ENCODE peak calls at places on chromosomes 4 and X, in eight cellular contexts. D is endodermal cell, V is iris pigment epithelial cell, J is A172, M is NCI-H1436, H is foreskin fibroblast, E is putamen, Q is stomach. Z is an unnamed sample.

GRCh38 chr4:84583871-84584373 is 995 bp downstream of the CDS1 start:
- DNase-seq in D (no peak), V (no peak), J (no peak), M (no peak), H (peak; percentile 37), E (no peak), Q (no peak), Z (no peak)

GRCh38 chr4:41866799-41867677 is 68.2 kb upstream of the TMEM33 start:
- DNase-seq in D (peak; percentile 83), V (no peak), J (no peak), M (no peak), H (no peak), E (no peak), Q (no peak), Z (no peak)

GRCh38 chrX:123313486-123313885 is 129.4 kb downstream of the GRIA3 start:
- DNase-seq in D (no peak), V (no peak), J (no peak), M (no peak), H (no peak), E (no peak), Q (no peak), Z (no peak)

GRCh38 chr4:183264614-183265013 is 55.5 kb downstream of the CLDN22 start:
- DNase-seq in D (no peak), V (peak; percentile 61), J (no peak), M (no peak), H (peak; percentile 75), E (no peak), Q (no peak), Z (no peak)

GRCh38 chr4:95552942-95553550 is 4.3 kb upstream of the UNC5C start:
- DNase-seq in D (no peak), V (no peak), J (no peak), M (no peak), H (no peak), E (no peak), Q (no peak), Z (no peak)

GRCh38 chr4:175953960-175954521 is 111.6 kb upstream of the WDR17 start:
- DNase-seq in D (no peak), V (no peak), J (no peak), M (no peak), H (peak; percentile 2), E (no peak), Q (no peak), Z (no peak)

GRCh38 chrX:110168585-110168984 is 149.3 kb downstream of the AMMECR1 start:
- DNase-seq in D (no peak), V (peak; percentile 68), J (no peak), M (no peak), H (peak; percentile 71), E (no peak), Q (no peak), Z (no peak)

GRCh38 chr4:134777626-134778025 is 576.0 kb upstream of the PABPC4L start:
- DNase-seq in D (no peak), V (no peak), J (peak; percentile 14), M (no peak), H (no peak), E (no peak), Q (no peak), Z (no peak)

GRCh38 chrX:31279359-31279758 is 207.5 kb upstream of the FTHL17 start:
- DNase-seq in D (peak; percentile 51), V (peak; percentile 49), J (peak; percentile 33), M (no peak), H (peak; percentile 9), E (no peak), Q (no peak), Z (no peak)

GRCh38 chr4:2266181-2266580 is 4.3 kb upstream of the MXD4 start:
- DNase-seq in D (no peak), V (peak; percentile 19), J (no peak), M (no peak), H (peak; percentile 87), E (peak; percentile 43), Q (peak; percentile 51), Z (no peak)

GRCh38 chr4:161714022-161714751 is 449.6 kb downstream of the FSTL5 start:
- DNase-seq in D (no peak), V (peak; percentile 94), J (peak; percentile 66), M (no peak), H (peak; percentile 85), E (no peak), Q (no peak), Z (peak; percentile 0)

GRCh38 chrX:41033299-41033698 is 51.9 kb upstream of the USP9X start:
- DNase-seq in D (no peak), V (peak; percentile 28), J (peak; percentile 55), M (no peak), H (no peak), E (no peak), Q (no peak), Z (no peak)

GRCh38 chr4:100742045-100742444 is 224.2 kb upstream of the EMCN start:
- DNase-seq in D (no peak), V (peak; percentile 63), J (peak; percentile 41), M (no peak), H (peak; percentile 62), E (no peak), Q (no peak), Z (no peak)

GRCh38 chr4:163744861-163745260 is 250.4 kb downstream of the TMA16 start:
- DNase-seq in D (no peak), V (no peak), J (no peak), M (no peak), H (no peak), E (no peak), Q (no peak), Z (no peak)

GRCh38 chr4:8920969-8921368 is 49.3 kb upstream of the HMX1 start:
- DNase-seq in D (no peak), V (no peak), J (no peak), M (no peak), H (no peak), E (no peak), Q (peak; percentile 18), Z (no peak)

GRCh38 chr4:33882246-33882990 is 2361.9 kb downstream of the ARAP2 start:
- DNase-seq in D (no peak), V (no peak), J (peak; percentile 26), M (no peak), H (peak; percentile 67), E (no peak), Q (no peak), Z (no peak)

GRCh38 chrX:128728943-128729342 is 676.7 kb upstream of the ACTRT1 start:
- DNase-seq in D (no peak), V (no peak), J (no peak), M (peak; percentile 22), H (no peak), E (no peak), Q (no peak), Z (no peak)

GRCh38 chr4:40923326-40924095 is 173.8 kb downstream of the NSUN7 start:
- DNase-seq in D (no peak), V (no peak), J (no peak), M (no peak), H (no peak), E (peak; percentile 77), Q (no peak), Z (no peak)

GRCh38 chr4:22485751-22486150 is 30.1 kb downstream of the ADGRA3 start:
- DNase-seq in D (no peak), V (peak; percentile 60), J (peak; percentile 32), M (no peak), H (peak; percentile 84), E (no peak), Q (no peak), Z (no peak)

GRCh38 chr4:4270529-4270928 is 19.4 kb downstream of the LYAR start:
- DNase-seq in D (no peak), V (peak; percentile 60), J (peak; percentile 47), M (no peak), H (no peak), E (no peak), Q (no peak), Z (no peak)

GRCh38 chrX:23884427-23885024 is 23.2 kb downstream of the APOO start:
- DNase-seq in D (no peak), V (peak; percentile 72), J (peak; percentile 79), M (no peak), H (peak; percentile 70), E (no peak), Q (no peak), Z (no peak)

GRCh38 chrX:132837126-132837525 is 121.3 kb downstream of the HS6ST2 start:
- DNase-seq in D (no peak), V (peak; percentile 42), J (peak; percentile 63), M (no peak), H (no peak), E (no peak), Q (no peak), Z (no peak)

GRCh38 chrX:57211906-57212305 is 74.6 kb upstream of the FAAH2 start:
- DNase-seq in D (peak; percentile 50), V (no peak), J (no peak), M (no peak), H (no peak), E (no peak), Q (no peak), Z (no peak)

GRCh38 chrX:2967998-2968909 is 38.1 kb upstream of the ARSH start:
- DNase-seq in D (peak; percentile 57), V (peak; percentile 71), J (peak; percentile 52), M (no peak), H (peak; percentile 69), E (peak; percentile 32), Q (no peak), Z (no peak)

GRCh38 chr4:166153539-166153938 is 280.5 kb downstream of the TLL1 start:
- DNase-seq in D (no peak), V (no peak), J (no peak), M (no peak), H (peak; percentile 35), E (no peak), Q (no peak), Z (no peak)

GRCh38 chrX:66043584-66043983 is 3.7 kb upstream of the VSIG4 start:
- DNase-seq in D (no peak), V (no peak), J (no peak), M (no peak), H (no peak), E (no peak), Q (no peak), Z (no peak)

GRCh38 chr4:6373541-6374410 is 98.6 kb downstream of the PPP2R2C start:
- DNase-seq in D (no peak), V (no peak), J (no peak), M (no peak), H (no peak), E (peak; percentile 82), Q (no peak), Z (no peak)

GRCh38 chrX:38192007-38192625 is 28.6 kb downstream of the SRPX start:
- DNase-seq in D (peak; percentile 65), V (no peak), J (peak; percentile 22), M (peak; percentile 6), H (peak; percentile 40), E (no peak), Q (peak; percentile 28), Z (no peak)

GRCh38 chr4:38078590-38079381 is 118.6 kb downstream of the PTTG2 start:
- DNase-seq in D (no peak), V (peak; percentile 94), J (peak; percentile 35), M (no peak), H (peak; percentile 80), E (no peak), Q (no peak), Z (no peak)

GRCh38 chr4:84971319-84971932 is 4.9 kb upstream of the WDFY3 start:
- DNase-seq in D (no peak), V (peak; percentile 67), J (peak; percentile 53), M (peak; percentile 42), H (peak; percentile 71), E (peak; percentile 55), Q (no peak), Z (no peak)

GRCh38 chr4:77593101-77593500 is 12.5 kb upstream of the CXCL13 start:
- DNase-seq in D (no peak), V (no peak), J (no peak), M (no peak), H (no peak), E (no peak), Q (no peak), Z (no peak)

GRCh38 chr4:41169256-41169655 is 45.1 kb downstream of the APBB2 start:
- DNase-seq in D (no peak), V (no peak), J (no peak), M (peak; percentile 15), H (no peak), E (no peak), Q (no peak), Z (no peak)

GRCh38 chr4:8674311-8674885 is 81.8 kb downstream of the CPZ start:
- DNase-seq in D (no peak), V (no peak), J (no peak), M (no peak), H (no peak), E (no peak), Q (no peak), Z (no peak)

GRCh38 chr4:176034498-176034897 is 31.1 kb upstream of the WDR17 start:
- DNase-seq in D (no peak), V (peak; percentile 46), J (peak; percentile 21), M (peak; percentile 6), H (peak; percentile 72), E (peak; percentile 61), Q (no peak), Z (peak; percentile 24)

Z was measured in neuronal stem cell.